ENCODE peak calls at places on chromosomes 6 and 20, in seven cellular contexts. C is A549; J is CD8-positive, alpha-beta T cell; V is fibroblast of lung; A is neuronal stem cell; R is OCI-LY7; K is heart left ventricle. P is an unnamed sample.

GRCh38 chr6:43774776-43775583 is 5.0 kb downstream of the VEGFA start:
- DNase-seq in C (peak), J (peak), V (peak), A (peak), R (peak), K (peak), P (no peak)

GRCh38 chr6:159691133-159691962 is 1.7 kb downstream of the SOD2 start:
- DNase-seq in C (peak), J (no peak), V (peak), A (no peak), R (peak), K (no peak), P (peak)

GRCh38 chr20:31710423-31711250 is 12.0 kb downstream of the BCL2L1 start:
- DNase-seq in C (no peak), J (no peak), V (peak), A (no peak), R (no peak), K (peak), P (peak)

GRCh38 chr6:69007781-69008180 is 372.7 kb downstream of the ADGRB3 start:
- DNase-seq in C (no peak), J (no peak), V (no peak), A (no peak), R (no peak), K (no peak), P (no peak)

GRCh38 chr20:16404171-16404570 is 169.1 kb downstream of the KIF16B start:
- DNase-seq in C (no peak), J (no peak), V (no peak), A (no peak), R (no peak), K (no peak), P (no peak)

GRCh38 chr6:88869263-88870023 is 94.0 kb downstream of the RNGTT start:
- DNase-seq in C (no peak), J (no peak), V (peak), A (no peak), R (no peak), K (no peak), P (no peak)

GRCh38 chr6:31822038-31822821 is 5.3 kb upstream of the HSPA1B start:
- DNase-seq in C (peak), J (peak), V (peak), A (peak), R (peak), K (peak), P (no peak)

GRCh38 chr6:14734416-14735340 is 511.2 kb upstream of the JARID2 start:
- DNase-seq in C (peak), J (peak), V (peak), A (no peak), R (peak), K (no peak), P (peak)

GRCh38 chr6:4967301-4968030 is 36.4 kb downstream of the RPP40 start:
- DNase-seq in C (no peak), J (peak), V (no peak), A (no peak), R (no peak), K (no peak), P (no peak)

GRCh38 chr6:70314240-70314639 is 11.4 kb upstream of the COL9A1 start:
- DNase-seq in C (no peak), J (no peak), V (no peak), A (no peak), R (no peak), K (no peak), P (no peak)

GRCh38 chr20:49115565-49115964 is 69.5 kb downstream of the CSE1L start:
- DNase-seq in C (no peak), J (no peak), V (peak), A (no peak), R (no peak), K (no peak), P (no peak)

GRCh38 chr6:11460001-11460668 is 77.4 kb upstream of the TMEM170B start:
- DNase-seq in C (peak), J (no peak), V (peak), A (no peak), R (peak), K (no peak), P (no peak)

GRCh38 chr6:27839303-27840081 is 72.7 kb downstream of the OR2B2 start:
- DNase-seq in C (peak), J (no peak), V (peak), A (no peak), R (peak), K (no peak), P (no peak)

GRCh38 chr6:169145476-169145875 is 108.2 kb downstream of the THBS2 start:
- DNase-seq in C (no peak), J (no peak), V (no peak), A (no peak), R (no peak), K (no peak), P (no peak)

GRCh38 chr6:168885741-168886140 is 367.9 kb downstream of the THBS2 start:
- DNase-seq in C (no peak), J (no peak), V (no peak), A (no peak), R (no peak), K (no peak), P (no peak)

GRCh38 chr20:16273812-16274560 is 299.3 kb downstream of the KIF16B start:
- DNase-seq in C (no peak), J (no peak), V (no peak), A (no peak), R (no peak), K (no peak), P (no peak)

GRCh38 chr20:43977252-43977651 is 62.6 kb downstream of the TOX2 start:
- DNase-seq in C (no peak), J (no peak), V (peak), A (no peak), R (no peak), K (no peak), P (no peak)

DNA sequence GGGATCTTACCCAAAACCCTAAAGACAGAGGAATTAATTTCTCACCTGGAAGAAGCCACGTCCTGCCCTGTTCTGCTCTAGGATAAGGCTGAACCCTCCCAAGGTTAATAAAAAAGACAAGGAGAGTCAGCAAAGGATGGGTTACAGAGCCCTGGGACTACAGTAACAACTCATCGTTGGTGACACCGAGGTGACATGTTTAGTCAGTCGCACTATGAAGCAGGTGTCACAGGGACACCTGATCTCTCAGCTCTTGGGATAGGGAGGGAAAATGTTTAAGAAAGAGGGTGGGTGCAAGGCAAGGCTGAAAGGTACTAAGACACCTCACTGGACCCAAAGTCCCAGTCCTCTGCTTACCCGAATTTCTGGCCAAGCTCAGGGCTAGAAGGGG is 598 bp downstream of the MOCS1 start:
- DNase-seq in C (no peak), J (no peak), V (no peak), A (no peak), R (no peak), K (no peak), P (no peak)
- H3K27ac ChIP-seq in C (peak), J (no peak), V (no peak), A (no peak), R (no peak), K (peak), P (no peak)

DNA sequence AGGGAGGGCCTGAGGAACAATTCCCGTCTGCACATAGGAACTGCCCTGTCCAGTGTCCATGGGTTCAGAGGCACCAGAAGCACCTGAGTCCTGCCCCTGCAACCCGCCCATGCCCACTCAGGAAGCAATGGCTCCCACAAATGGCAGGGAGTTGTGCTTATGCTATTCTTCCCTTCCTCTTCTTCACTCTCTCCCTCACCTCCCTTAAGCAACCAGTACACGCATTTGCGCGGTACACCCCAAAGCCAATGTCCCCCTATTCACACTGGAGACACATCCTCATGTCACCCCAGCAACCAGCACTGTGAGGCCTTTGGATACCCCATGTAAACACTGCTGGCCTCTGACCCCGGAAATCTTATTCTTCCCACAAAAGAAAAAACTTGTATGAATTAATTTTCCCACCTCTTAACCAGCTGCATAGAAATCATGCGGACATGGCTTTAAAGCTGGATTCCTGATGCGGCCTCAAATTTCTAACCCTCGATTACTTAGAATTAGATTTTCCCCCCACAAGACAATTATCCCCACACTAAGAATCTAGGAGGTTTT is 30.9 kb downstream of the FYN start:
- DNase-seq in C (no peak), J (no peak), V (no peak), A (no peak), R (no peak), K (no peak), P (no peak)
- H3K27ac ChIP-seq in C (no peak), J (peak), V (peak), A (peak), R (no peak), K (no peak), P (no peak)

GRCh38 chr6:34317882-34318491 is 69.2 kb upstream of the SMIM29 start:
- DNase-seq in C (no peak), J (no peak), V (peak), A (no peak), R (peak), K (no peak), P (no peak)
- H3K27ac ChIP-seq in C (no peak), J (no peak), V (no peak), A (no peak), R (peak), K (no peak), P (peak)

DNA sequence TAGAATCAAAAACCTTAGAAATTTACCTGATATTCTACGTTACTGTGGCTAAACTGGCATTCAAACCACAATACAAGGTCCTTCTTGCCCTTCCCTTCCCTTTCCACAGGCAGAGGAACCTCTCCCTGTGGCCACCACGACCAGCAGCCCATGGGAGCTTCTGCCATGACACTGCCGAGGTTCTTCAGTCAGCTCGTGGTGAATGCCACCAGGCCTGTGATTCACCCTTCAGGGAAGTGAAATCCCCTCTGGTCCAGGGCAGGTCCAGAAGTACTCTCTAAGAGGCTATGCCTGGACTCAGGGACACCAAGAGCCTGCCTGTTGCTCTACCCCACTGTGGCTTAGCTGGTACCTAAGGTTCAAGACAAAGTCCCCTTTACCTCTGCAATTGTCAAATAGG is 123.0 kb downstream of the HTR1B start:
- DNase-seq in C (no peak), J (no peak), V (no peak), A (no peak), R (no peak), K (peak), P (no peak)
- H3K27ac ChIP-seq in C (no peak), J (no peak), V (no peak), A (no peak), R (no peak), K (peak), P (no peak)

P was measured in epithelial cell of prostate.